ENCODE peak calls at places on chromosomes 11 and 22, in five cellular contexts. B is transverse colon, M is AG10803, A is endodermal cell, L is progenitor cell of endocrine pancreas. O is an unnamed sample.

GRCh38 chr11:71451596-71452353 is 1.2 kb upstream of the NADSYN1 start:
- DNase-seq in B (peak), M (no peak), A (peak), L (no peak), O (peak)

GRCh38 chr22:49765951-49766350 is 61.7 kb downstream of the BRD1 start:
- DNase-seq in B (peak), M (no peak), A (peak), L (peak), O (no peak)

GRCh38 chr22:40637181-40638150 is 947 bp upstream of the MRTFA start:
- DNase-seq in B (peak), M (no peak), A (peak), L (no peak), O (no peak)

GRCh38 chr11:82775736-82776346 is 42.2 kb upstream of the FAM181B start:
- DNase-seq in B (peak), M (peak), A (peak), L (no peak), O (peak)

GRCh38 chr11:18540207-18541009 is 13.7 kb upstream of the TSG101 start:
- DNase-seq in B (no peak), M (no peak), A (no peak), L (no peak), O (no peak)

GRCh38 chr11:124080319-124081001 is 34.8 kb upstream of the VWA5A start:
- DNase-seq in B (no peak), M (no peak), A (peak), L (no peak), O (no peak)

GRCh38 chr11:95767498-95767897 is 22.1 kb downstream of the FAM76B start:
- DNase-seq in B (no peak), M (peak), A (no peak), L (no peak), O (no peak)

GRCh38 chr11:87256694-87257340 is 219.1 kb downstream of the TMEM135 start:
- DNase-seq in B (no peak), M (no peak), A (no peak), L (no peak), O (no peak)

GRCh38 chr22:23400286-23400981 is 179.7 kb downstream of the IGLL1 start:
- DNase-seq in B (no peak), M (no peak), A (no peak), L (no peak), O (no peak)

GRCh38 chr11:60924110-60924905 is at the start of gene TMEM132A:
- DNase-seq in B (peak), M (peak), A (peak), L (peak), O (peak)

GRCh38 chr11:72091292-72091691 is 10.6 kb downstream of the LRRC51 start:
- DNase-seq in B (peak), M (peak), A (peak), L (peak), O (peak)

GRCh38 chr11:104946907-104947306 is 21.5 kb downstream of the CASP4 start:
- DNase-seq in B (no peak), M (peak), A (no peak), L (no peak), O (peak)

DNA sequence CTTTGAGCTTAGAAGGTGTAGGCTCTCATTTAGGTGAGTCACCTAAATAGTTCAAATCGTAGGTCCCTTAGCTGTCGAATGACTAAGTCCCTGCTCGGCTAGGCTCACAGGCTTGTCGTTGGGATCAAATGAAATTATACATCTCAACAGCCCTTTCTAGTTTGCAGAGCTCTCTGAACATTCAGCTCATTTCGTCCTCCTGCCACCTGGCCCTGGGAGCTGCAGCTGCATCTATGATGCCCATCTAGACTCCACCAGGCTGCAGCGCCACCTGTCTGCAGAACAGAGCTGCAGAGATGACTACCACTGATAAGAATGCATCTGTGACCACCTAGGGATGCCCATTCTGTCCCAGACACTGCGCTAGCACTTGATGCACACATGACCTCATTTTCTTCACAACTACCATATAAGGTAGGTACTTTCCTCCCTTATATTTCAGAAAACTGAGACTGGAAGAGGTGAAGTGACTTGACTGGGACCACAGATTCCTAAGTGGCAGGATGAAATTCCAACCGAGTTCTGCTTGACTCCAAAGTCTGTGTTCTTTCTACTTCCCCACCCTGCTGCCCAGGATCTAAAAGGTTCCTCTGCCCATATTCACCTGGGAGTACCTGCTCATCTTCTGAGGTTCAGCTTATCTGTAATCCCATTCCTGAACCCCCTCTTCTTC is 141.1 kb upstream of the NARS2 start:
- DNase-seq in B (peak), M (peak), A (peak), L (peak), O (peak)
- TF ChIP-seq CTCF in B (peak), M (peak), A (peak), L (peak), O (peak)

GRCh38 chr11:65389294-65389980 is 3.0 kb downstream of the FRMD8 start:
- DNase-seq in B (no peak), M (no peak), A (no peak), L (no peak), O (no peak)

GRCh38 chr11:65390099-65390941 is 3.9 kb downstream of the FRMD8 start:
- DNase-seq in B (no peak), M (peak), A (no peak), L (no peak), O (no peak)

GRCh38 chr11:65392186-65392829 is 5.9 kb downstream of the FRMD8 start:
- DNase-seq in B (no peak), M (no peak), A (no peak), L (no peak), O (no peak)

GRCh38 chr11:65392899-65393298 is 6.5 kb downstream of the FRMD8 start:
- DNase-seq in B (no peak), M (no peak), A (no peak), L (no peak), O (no peak)

DNA sequence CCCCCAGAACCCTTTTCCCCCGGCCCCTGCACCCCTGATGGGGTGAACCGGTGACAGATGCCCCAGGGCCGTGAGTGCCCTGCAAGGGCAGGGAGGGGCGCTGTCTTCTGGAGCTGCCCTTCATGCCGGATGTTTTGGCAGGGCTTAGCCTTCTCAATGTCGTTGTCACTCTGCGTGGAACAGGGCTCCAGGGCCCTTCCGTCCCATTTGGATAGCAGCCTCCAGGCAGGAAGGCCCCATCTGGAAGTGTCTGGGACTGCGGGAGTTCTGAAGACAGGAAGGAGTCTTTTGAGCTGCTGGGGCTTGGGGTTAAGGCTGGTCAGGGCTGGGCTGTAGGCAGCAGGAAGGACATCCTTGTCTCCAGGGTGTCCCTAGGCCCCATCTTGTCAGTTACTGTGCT is 4.6 kb downstream of the FRMD8 start:
- DNase-seq in B (no peak), M (peak), A (peak), L (no peak), O (no peak)
- TF ChIP-seq CTCF in B (no peak), M (peak), A (peak), L (no peak), O (no peak)

GRCh38 chr22:37330200-37331033 is 48.1 kb downstream of the CYTH4 start:
- DNase-seq in B (peak), M (peak), A (peak), L (peak), O (peak)
- TF ChIP-seq CTCF in B (no peak), M (peak), A (peak), L (peak), O (peak)

DNA sequence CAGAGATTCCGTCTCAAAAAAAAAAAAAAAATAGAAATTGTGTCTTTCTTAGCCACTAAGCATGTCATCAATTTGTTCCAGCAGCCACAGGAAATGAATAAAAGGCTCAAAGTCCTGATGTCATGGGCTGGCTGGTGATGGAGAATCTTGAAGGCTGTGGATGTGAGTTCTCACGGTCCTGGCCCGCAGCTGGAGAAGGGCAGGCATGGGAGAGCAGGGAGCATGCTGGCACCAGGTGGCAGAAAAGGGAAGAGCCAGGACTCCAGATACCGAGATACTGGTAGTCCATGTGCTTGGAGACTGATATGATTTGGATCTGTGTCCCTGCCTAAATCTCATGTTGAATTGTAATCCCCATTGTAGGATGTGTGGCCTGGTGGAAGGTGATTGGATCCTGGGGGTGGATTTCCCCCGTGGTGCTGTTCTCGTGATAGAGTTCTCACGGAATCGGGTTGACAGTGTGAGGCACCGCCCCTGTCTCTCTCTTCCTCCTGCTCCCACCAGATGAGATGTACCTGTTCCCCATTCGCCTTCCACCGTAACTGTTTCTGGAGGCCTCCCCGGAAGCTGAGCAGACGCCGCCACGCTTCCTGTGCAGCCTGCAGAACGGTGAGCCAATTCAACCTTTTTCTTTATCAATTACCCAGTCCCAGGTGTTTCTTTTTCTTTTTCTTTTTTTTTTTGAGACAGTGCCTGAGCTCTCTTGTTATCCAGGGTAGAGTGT is 18.1 kb downstream of the MRGPRD start:
- DNase-seq in B (peak), M (peak), A (peak), L (no peak), O (no peak)
- TF ChIP-seq CTCF in B (no peak), M (peak), A (no peak), L (no peak), O (no peak)

GRCh38 chr11:134725939-134726639 is 314.0 kb upstream of the B3GAT1 start:
- DNase-seq in B (peak), M (no peak), A (peak), L (peak), O (no peak)
- TF ChIP-seq CTCF in B (peak), M (no peak), A (peak), L (peak), O (no peak)

DNA sequence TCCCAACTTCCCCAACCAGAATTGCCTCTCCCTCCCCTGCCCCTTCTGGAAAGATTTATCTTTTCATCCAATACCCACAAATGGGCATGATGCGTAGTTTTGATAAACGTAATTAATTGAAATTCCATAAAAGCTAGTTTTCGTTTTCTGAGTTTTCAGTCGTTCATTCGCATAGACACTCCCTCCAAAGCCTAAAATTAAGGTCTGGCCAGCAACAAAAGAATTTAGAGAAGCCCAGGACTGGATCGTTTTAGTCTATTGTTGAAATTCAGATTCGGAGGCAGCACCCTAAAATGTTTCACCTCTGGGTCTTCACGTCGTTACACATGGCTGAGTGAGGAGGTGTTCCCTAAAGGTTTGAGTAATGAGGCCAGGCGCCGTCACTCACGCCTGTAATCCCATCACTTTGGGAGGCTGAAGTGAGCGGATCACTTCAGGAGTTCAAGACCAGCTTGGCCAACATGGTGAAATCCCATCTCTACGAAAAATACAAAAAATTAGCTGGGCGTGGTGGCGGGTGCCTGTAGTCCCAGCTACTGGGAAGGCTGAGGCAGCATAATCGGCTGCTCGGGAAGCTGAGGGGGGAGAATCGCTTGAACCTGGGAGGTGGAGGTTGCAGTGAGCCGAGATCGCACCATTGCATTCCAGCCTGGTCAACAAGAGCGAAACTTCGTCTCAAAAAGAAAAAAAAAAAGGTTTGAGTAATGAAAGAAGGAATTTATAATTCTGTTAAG is 589 bp upstream of the NDUFC2 start:
- DNase-seq in B (no peak), M (no peak), A (no peak), L (no peak), O (no peak)
- TF ChIP-seq CTCF in B (no peak), M (no peak), A (no peak), L (no peak), O (no peak)

DNA sequence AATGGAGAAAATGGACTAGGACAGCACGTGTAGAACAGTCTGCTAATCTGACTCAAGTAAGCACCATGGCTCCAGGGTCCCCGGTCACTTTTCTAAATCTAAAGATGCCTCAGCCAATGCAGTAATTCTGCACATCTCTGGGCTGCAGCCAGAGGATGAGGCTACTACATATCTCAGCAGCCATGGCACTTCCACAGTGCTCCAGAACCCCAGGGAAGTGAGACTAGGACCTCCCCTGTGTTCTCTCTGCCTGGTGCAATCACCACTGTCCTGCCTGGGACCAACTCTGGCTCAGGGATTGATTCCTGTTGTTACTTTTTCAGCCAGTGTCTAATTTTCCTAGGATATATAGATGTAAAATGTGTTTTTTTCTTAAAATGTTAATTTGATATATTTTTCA is 129.4 kb upstream of the TOP3B start:
- DNase-seq in B (no peak), M (no peak), A (no peak), L (no peak), O (no peak)
- TF ChIP-seq CTCF in B (no peak), M (no peak), A (no peak), L (no peak), O (no peak)

GRCh38 chr22:27844256-27844655 is 42.7 kb upstream of the MN1 start:
- DNase-seq in B (no peak), M (no peak), A (peak), L (no peak), O (no peak)

GRCh38 chr22:27846910-27847309 is 45.4 kb upstream of the MN1 start:
- DNase-seq in B (no peak), M (no peak), A (peak), L (no peak), O (no peak)

GRCh38 chr22:27846248-27846760 is 44.7 kb upstream of the MN1 start:
- DNase-seq in B (no peak), M (no peak), A (peak), L (no peak), O (no peak)

GRCh38 chr22:27844656-27845602 is 43.4 kb upstream of the MN1 start:
- DNase-seq in B (no peak), M (no peak), A (peak), L (no peak), O (no peak)

GRCh38 chr22:27845603-27846100 is 44.1 kb upstream of the MN1 start:
- DNase-seq in B (no peak), M (no peak), A (peak), L (no peak), O (no peak)
- TF ChIP-seq CTCF in B (no peak), M (no peak), A (no peak), L (no peak), O (no peak)

GRCh38 chr11:9265211-9266131 is at the start of gene DENND5A:
- DNase-seq in B (peak), M (peak), A (peak), L (peak), O (peak)
- TF ChIP-seq CTCF in B (no peak), M (no peak), A (no peak), L (no peak), O (no peak)

GRCh38 chr22:30433227-30433626 is 7.7 kb downstream of the MTFP1 start:
- DNase-seq in B (no peak), M (no peak), A (no peak), L (no peak), O (no peak)

GRCh38 chr22:30432096-30432495 is 6.5 kb downstream of the MTFP1 start:
- DNase-seq in B (no peak), M (no peak), A (peak), L (no peak), O (no peak)

GRCh38 chr22:30429887-30430286 is 4.3 kb downstream of the MTFP1 start:
- DNase-seq in B (no peak), M (no peak), A (peak), L (no peak), O (no peak)

GRCh38 chr22:30432520-30432919 is 7.0 kb downstream of the MTFP1 start:
- DNase-seq in B (no peak), M (no peak), A (no peak), L (no peak), O (no peak)

GRCh38 chr22:30430933-30431332 is 5.4 kb downstream of the MTFP1 start:
- DNase-seq in B (no peak), M (no peak), A (peak), L (no peak), O (no peak)
- TF ChIP-seq CTCF in B (no peak), M (no peak), A (peak), L (no peak), O (no peak)